ENCODE peak calls at places on chromosomes 3 and 15, in six cellular contexts. One of them, this sample, is unnamed.

GRCh38 chr3:196568246-196569002 is at the start of the genes FBXO45 and WDR53:
- DNase-seq in psoas muscle: peak
- DNase-seq in dorsolateral prefrontal cortex: peak
- DNase-seq in AG04450: peak
- DNase-seq in tibial nerve: peak
- DNase-seq in BJ: peak
- DNase-seq in this sample: peak

GRCh38 chr3:89059201-89059600 is 48.2 kb upstream of the EPHA3 start:
- DNase-seq in psoas muscle: peak
- DNase-seq in dorsolateral prefrontal cortex: no peak
- DNase-seq in AG04450: no peak
- DNase-seq in tibial nerve: no peak
- DNase-seq in BJ: peak
- DNase-seq in this sample: no peak

GRCh38 chr3:72797773-72798543 is 50.3 kb downstream of the SHQ1 start:
- DNase-seq in psoas muscle: no peak
- DNase-seq in dorsolateral prefrontal cortex: no peak
- DNase-seq in AG04450: no peak
- DNase-seq in tibial nerve: no peak
- DNase-seq in BJ: no peak
- DNase-seq in this sample: peak

GRCh38 chr3:151135548-151136337 is 50.3 kb downstream of the MED12L start:
- DNase-seq in psoas muscle: no peak
- DNase-seq in dorsolateral prefrontal cortex: no peak
- DNase-seq in AG04450: no peak
- DNase-seq in tibial nerve: no peak
- DNase-seq in BJ: no peak
- DNase-seq in this sample: no peak

GRCh38 chr3:45968706-45969105 is 25.4 kb downstream of the CXCR6 start:
- DNase-seq in psoas muscle: no peak
- DNase-seq in dorsolateral prefrontal cortex: no peak
- DNase-seq in AG04450: no peak
- DNase-seq in tibial nerve: no peak
- DNase-seq in BJ: no peak
- DNase-seq in this sample: no peak

GRCh38 chr3:171833775-171834460 is 9.2 kb upstream of the TMEM212 start:
- DNase-seq in psoas muscle: no peak
- DNase-seq in dorsolateral prefrontal cortex: no peak
- DNase-seq in AG04450: no peak
- DNase-seq in tibial nerve: no peak
- DNase-seq in BJ: no peak
- DNase-seq in this sample: no peak

GRCh38 chr3:142931222-142931621 is 32.3 kb downstream of the PAQR9 start:
- DNase-seq in psoas muscle: no peak
- DNase-seq in dorsolateral prefrontal cortex: no peak
- DNase-seq in AG04450: no peak
- DNase-seq in tibial nerve: no peak
- DNase-seq in BJ: no peak
- DNase-seq in this sample: no peak

GRCh38 chr3:15601399-15602145 is at the start of the genes BTD and HACL1:
- DNase-seq in psoas muscle: peak
- DNase-seq in dorsolateral prefrontal cortex: peak
- DNase-seq in AG04450: peak
- DNase-seq in tibial nerve: peak
- DNase-seq in BJ: peak
- DNase-seq in this sample: peak

GRCh38 chr3:106176734-106177133 is 307.9 kb upstream of the CBLB start:
- DNase-seq in psoas muscle: no peak
- DNase-seq in dorsolateral prefrontal cortex: no peak
- DNase-seq in AG04450: no peak
- DNase-seq in tibial nerve: no peak
- DNase-seq in BJ: no peak
- DNase-seq in this sample: no peak

GRCh38 chr3:121545049-121545563 is 682 bp downstream of the POLQ start:
- DNase-seq in psoas muscle: no peak
- DNase-seq in dorsolateral prefrontal cortex: no peak
- DNase-seq in AG04450: no peak
- DNase-seq in tibial nerve: no peak
- DNase-seq in BJ: no peak
- DNase-seq in this sample: no peak

GRCh38 chr3:58355174-58355573 is 22.5 kb downstream of the PXK start:
- DNase-seq in psoas muscle: no peak
- DNase-seq in dorsolateral prefrontal cortex: peak
- DNase-seq in AG04450: no peak
- DNase-seq in tibial nerve: no peak
- DNase-seq in BJ: no peak
- DNase-seq in this sample: no peak

GRCh38 chr3:169350228-169350627 is 313.3 kb downstream of the MECOM start:
- DNase-seq in psoas muscle: no peak
- DNase-seq in dorsolateral prefrontal cortex: no peak
- DNase-seq in AG04450: no peak
- DNase-seq in tibial nerve: no peak
- DNase-seq in BJ: no peak
- DNase-seq in this sample: no peak

GRCh38 chr15:51203797-51204196 is 109.1 kb upstream of the TNFAIP8L3 start:
- DNase-seq in psoas muscle: no peak
- DNase-seq in dorsolateral prefrontal cortex: no peak
- DNase-seq in AG04450: peak
- DNase-seq in tibial nerve: no peak
- DNase-seq in BJ: peak
- DNase-seq in this sample: no peak

GRCh38 chr3:9666704-9667445 is 17.6 kb downstream of the MTMR14 start:
- DNase-seq in psoas muscle: no peak
- DNase-seq in dorsolateral prefrontal cortex: no peak
- DNase-seq in AG04450: no peak
- DNase-seq in tibial nerve: no peak
- DNase-seq in BJ: no peak
- DNase-seq in this sample: no peak

GRCh38 chr3:178646205-178646604 is 110.0 kb downstream of the KCNMB2 start:
- DNase-seq in psoas muscle: no peak
- DNase-seq in dorsolateral prefrontal cortex: no peak
- DNase-seq in AG04450: no peak
- DNase-seq in tibial nerve: no peak
- DNase-seq in BJ: no peak
- DNase-seq in this sample: no peak

GRCh38 chr3:196688349-196688748 is 23.7 kb downstream of the CEP19 start:
- DNase-seq in psoas muscle: peak
- DNase-seq in dorsolateral prefrontal cortex: no peak
- DNase-seq in AG04450: peak
- DNase-seq in tibial nerve: no peak
- DNase-seq in BJ: peak
- DNase-seq in this sample: no peak

GRCh38 chr15:76823903-76824302 is 81.2 kb downstream of the SCAPER start:
- DNase-seq in psoas muscle: no peak
- DNase-seq in dorsolateral prefrontal cortex: no peak
- DNase-seq in AG04450: no peak
- DNase-seq in tibial nerve: no peak
- DNase-seq in BJ: no peak
- DNase-seq in this sample: no peak

GRCh38 chr15:101540480-101541239 is 51.2 kb upstream of the PCSK6 start:
- DNase-seq in psoas muscle: no peak
- DNase-seq in dorsolateral prefrontal cortex: no peak
- DNase-seq in AG04450: no peak
- DNase-seq in tibial nerve: no peak
- DNase-seq in BJ: no peak
- DNase-seq in this sample: no peak

GRCh38 chr3:55818485-55818884 is 331.4 kb upstream of the WNT5A start:
- DNase-seq in psoas muscle: no peak
- DNase-seq in dorsolateral prefrontal cortex: peak
- DNase-seq in AG04450: no peak
- DNase-seq in tibial nerve: no peak
- DNase-seq in BJ: no peak
- DNase-seq in this sample: no peak

GRCh38 chr3:97793415-97794019 is 28.3 kb upstream of the CRYBG3 start:
- DNase-seq in psoas muscle: no peak
- DNase-seq in dorsolateral prefrontal cortex: no peak
- DNase-seq in AG04450: peak
- DNase-seq in tibial nerve: no peak
- DNase-seq in BJ: peak
- DNase-seq in this sample: peak

GRCh38 chr15:66221126-66221525 is 32.4 kb downstream of the MEGF11 start:
- DNase-seq in psoas muscle: no peak
- DNase-seq in dorsolateral prefrontal cortex: no peak
- DNase-seq in AG04450: no peak
- DNase-seq in tibial nerve: no peak
- DNase-seq in BJ: no peak
- DNase-seq in this sample: no peak

GRCh38 chr3:195532858-195533257 is 10.3 kb downstream of the PPP1R2 start:
- DNase-seq in psoas muscle: no peak
- DNase-seq in dorsolateral prefrontal cortex: no peak
- DNase-seq in AG04450: no peak
- DNase-seq in tibial nerve: no peak
- DNase-seq in BJ: no peak
- DNase-seq in this sample: no peak

GRCh38 chr3:45688194-45688881 is 858 bp upstream of the SACM1L start:
- DNase-seq in psoas muscle: no peak
- DNase-seq in dorsolateral prefrontal cortex: peak
- DNase-seq in AG04450: no peak
- DNase-seq in tibial nerve: no peak
- DNase-seq in BJ: no peak
- DNase-seq in this sample: no peak

GRCh38 chr3:136567599-136568188 is 184.5 kb downstream of the STAG1 start:
- DNase-seq in psoas muscle: no peak
- DNase-seq in dorsolateral prefrontal cortex: no peak
- DNase-seq in AG04450: no peak
- DNase-seq in tibial nerve: no peak
- DNase-seq in BJ: no peak
- DNase-seq in this sample: no peak

DNA sequence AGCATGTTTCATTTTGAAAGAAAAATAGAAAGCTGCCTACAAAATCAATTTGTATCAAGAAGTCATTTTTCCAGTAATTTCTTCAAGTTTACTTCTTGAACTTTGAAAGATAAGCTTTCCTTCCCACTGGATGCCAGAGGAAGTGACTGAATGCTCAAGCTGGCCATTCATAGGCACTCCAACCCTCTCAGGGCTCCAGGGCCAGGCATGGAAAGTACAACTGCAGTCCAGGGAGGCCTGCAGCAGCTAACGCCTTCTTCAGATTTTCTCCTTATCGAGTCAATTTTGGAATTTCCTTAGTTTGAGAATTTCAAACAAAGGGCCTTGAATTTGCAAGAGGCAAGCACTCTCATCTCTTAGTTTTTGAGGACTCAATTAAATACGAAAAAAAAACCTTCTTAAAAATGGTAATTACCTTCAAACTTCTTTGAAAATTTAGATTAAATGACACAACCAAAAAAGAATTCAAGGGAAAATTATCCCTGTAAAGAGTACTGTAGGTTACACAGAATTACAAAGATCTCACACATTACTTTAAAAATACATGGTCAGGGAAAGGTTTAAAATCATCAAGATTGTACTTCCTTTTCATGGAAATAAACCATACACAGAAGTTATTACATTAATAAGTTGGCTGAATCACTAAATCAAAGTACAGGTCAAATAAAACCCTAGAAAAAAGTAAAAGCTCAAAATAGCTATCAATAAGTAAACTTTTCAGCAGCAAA is 2.5 kb downstream of the UBP1 start:
- DNase-seq in psoas muscle: no peak
- DNase-seq in dorsolateral prefrontal cortex: no peak
- DNase-seq in AG04450: no peak
- DNase-seq in tibial nerve: no peak
- DNase-seq in BJ: no peak
- DNase-seq in this sample: no peak
- H3K4me3 ChIP-seq in psoas muscle: peak
- H3K4me3 ChIP-seq in dorsolateral prefrontal cortex: peak
- H3K4me3 ChIP-seq in AG04450: peak
- H3K4me3 ChIP-seq in tibial nerve: peak
- H3K4me3 ChIP-seq in BJ: peak
- H3K4me3 ChIP-seq in this sample: peak

GRCh38 chr3:194245975-194246561 is 105.1 kb downstream of the CPN2 start:
- DNase-seq in psoas muscle: no peak
- DNase-seq in dorsolateral prefrontal cortex: no peak
- DNase-seq in AG04450: no peak
- DNase-seq in tibial nerve: no peak
- DNase-seq in BJ: no peak
- DNase-seq in this sample: no peak
- TF ChIP-seq CTCF in psoas muscle: no peak
- TF ChIP-seq CTCF in dorsolateral prefrontal cortex: no peak
- TF ChIP-seq CTCF in AG04450: peak
- TF ChIP-seq CTCF in tibial nerve: no peak
- TF ChIP-seq CTCF in BJ: no peak
- TF ChIP-seq CTCF in this sample: no peak

GRCh38 chr3:14125193-14126016 is 553 bp downstream of the TMEM43 start:
- DNase-seq in psoas muscle: peak
- DNase-seq in dorsolateral prefrontal cortex: peak
- DNase-seq in AG04450: peak
- DNase-seq in tibial nerve: no peak
- DNase-seq in BJ: peak
- DNase-seq in this sample: peak

GRCh38 chr3:14126017-14126902 is 1.4 kb downstream of the TMEM43 start:
- DNase-seq in psoas muscle: no peak
- DNase-seq in dorsolateral prefrontal cortex: no peak
- DNase-seq in AG04450: no peak
- DNase-seq in tibial nerve: no peak
- DNase-seq in BJ: no peak
- DNase-seq in this sample: no peak

GRCh38 chr3:14128724-14129123 is 3.9 kb downstream of the TMEM43 start:
- DNase-seq in psoas muscle: no peak
- DNase-seq in dorsolateral prefrontal cortex: no peak
- DNase-seq in AG04450: no peak
- DNase-seq in tibial nerve: no peak
- DNase-seq in BJ: no peak
- DNase-seq in this sample: no peak

GRCh38 chr3:14127516-14128161 is 2.8 kb downstream of the TMEM43 start:
- DNase-seq in psoas muscle: no peak
- DNase-seq in dorsolateral prefrontal cortex: no peak
- DNase-seq in AG04450: no peak
- DNase-seq in tibial nerve: no peak
- DNase-seq in BJ: no peak
- DNase-seq in this sample: no peak

GRCh38 chr3:14127106-14127505 is 2.3 kb downstream of the TMEM43 start:
- DNase-seq in psoas muscle: no peak
- DNase-seq in dorsolateral prefrontal cortex: no peak
- DNase-seq in AG04450: no peak
- DNase-seq in tibial nerve: no peak
- DNase-seq in BJ: no peak
- DNase-seq in this sample: no peak
- H3K4me3 ChIP-seq in psoas muscle: peak
- H3K4me3 ChIP-seq in dorsolateral prefrontal cortex: no peak
- H3K4me3 ChIP-seq in AG04450: peak
- H3K4me3 ChIP-seq in tibial nerve: no peak
- H3K4me3 ChIP-seq in BJ: no peak
- H3K4me3 ChIP-seq in this sample: no peak

DNA sequence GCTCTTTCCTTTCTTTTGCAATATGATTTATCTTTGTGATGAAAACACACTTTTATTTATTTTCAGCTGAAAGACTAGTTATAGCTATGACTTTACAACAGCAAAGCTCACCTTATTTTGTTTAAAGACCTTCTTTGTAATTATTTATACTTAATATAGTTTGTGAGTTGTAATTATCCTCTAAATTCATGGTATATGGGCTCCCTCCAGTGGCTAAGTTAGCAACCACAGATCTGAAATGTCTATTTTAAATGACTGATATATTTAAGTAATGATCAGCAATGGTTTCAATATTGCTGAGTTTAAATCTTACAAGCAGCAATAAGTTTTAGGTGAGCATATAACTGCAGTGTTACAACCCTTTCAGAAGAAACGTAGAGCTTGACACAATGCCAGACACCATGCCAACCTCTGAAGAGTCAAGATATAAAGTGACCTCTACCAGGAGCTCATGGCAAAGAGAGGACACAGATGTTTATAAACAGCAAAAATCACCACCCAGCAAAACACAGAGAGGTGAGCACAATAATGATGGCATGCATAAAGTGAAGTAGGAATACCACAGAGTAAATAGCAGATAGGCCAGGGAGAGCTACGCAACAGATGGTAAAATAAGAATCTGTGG is 143.6 kb upstream of the ZNF385D start:
- DNase-seq in psoas muscle: no peak
- DNase-seq in dorsolateral prefrontal cortex: no peak
- DNase-seq in AG04450: no peak
- DNase-seq in tibial nerve: no peak
- DNase-seq in BJ: no peak
- DNase-seq in this sample: no peak
- TF ChIP-seq CTCF in psoas muscle: peak
- TF ChIP-seq CTCF in dorsolateral prefrontal cortex: peak
- TF ChIP-seq CTCF in AG04450: peak
- TF ChIP-seq CTCF in tibial nerve: peak
- TF ChIP-seq CTCF in BJ: peak
- TF ChIP-seq CTCF in this sample: peak